ENCODE peak calls at places on chromosomes 3 and 15, in nine cellular contexts. A, W, O, S, C, H, L, M and F are unnamed samples.

GRCh38 chr15:44394062-44394461 is 33.4 kb upstream of the CTDSPL2 start:
- DNase-seq in A (peak), W (no peak), O (no peak), S (no peak), C (no peak), H (no peak), L (no peak), M (no peak), F (no peak)

GRCh38 chr15:59443341-59444081 is 5.5 kb downstream of the FAM81A start:
- DNase-seq in A (no peak), W (no peak), O (no peak), S (peak), C (no peak), H (no peak), L (no peak), M (no peak), F (no peak)

GRCh38 chr3:35932995-35933394 is 293.7 kb downstream of the ARPP21 start:
- DNase-seq in A (peak), W (no peak), O (no peak), S (no peak), C (no peak), H (peak), L (no peak), M (no peak), F (no peak)

GRCh38 chr15:94053626-94054025 is 177.7 kb upstream of the MCTP2 start:
- DNase-seq in A (no peak), W (no peak), O (no peak), S (no peak), C (no peak), H (no peak), L (no peak), M (no peak), F (no peak)

GRCh38 chr3:150227839-150228238 is 180.3 kb upstream of the TSC22D2 start:
- DNase-seq in A (peak), W (no peak), O (peak), S (peak), C (no peak), H (peak), L (no peak), M (no peak), F (no peak)

GRCh38 chr3:86162521-86162920 is 828.4 kb downstream of the VGLL3 start:
- DNase-seq in A (no peak), W (no peak), O (no peak), S (no peak), C (no peak), H (no peak), L (no peak), M (no peak), F (no peak)

GRCh38 chr3:53236112-53236841 is 19.5 kb downstream of the TKT start:
- DNase-seq in A (peak), W (no peak), O (peak), S (no peak), C (no peak), H (peak), L (no peak), M (peak), F (no peak)

GRCh38 chr3:195537995-195538394 is 5.1 kb downstream of the PPP1R2 start:
- DNase-seq in A (no peak), W (no peak), O (no peak), S (no peak), C (no peak), H (no peak), L (no peak), M (no peak), F (no peak)

GRCh38 chr15:77030928-77031375 is 36.0 kb downstream of the PSTPIP1 start:
- DNase-seq in A (no peak), W (no peak), O (peak), S (no peak), C (no peak), H (no peak), L (peak), M (peak), F (peak)

GRCh38 chr3:90052425-90052950 is 945.1 kb downstream of the EPHA3 start:
- DNase-seq in A (no peak), W (no peak), O (no peak), S (no peak), C (no peak), H (no peak), L (no peak), M (no peak), F (no peak)

GRCh38 chr15:88428053-88428452 is 39.1 kb downstream of the MRPL46 start:
- DNase-seq in A (no peak), W (no peak), O (no peak), S (no peak), C (peak), H (no peak), L (no peak), M (no peak), F (no peak)

GRCh38 chr15:90202929-90203328 is 1.8 kb downstream of the SEMA4B start:
- DNase-seq in A (no peak), W (no peak), O (no peak), S (no peak), C (no peak), H (no peak), L (no peak), M (no peak), F (no peak)

GRCh38 chr15:90201944-90202375 is 830 bp downstream of the SEMA4B start:
- DNase-seq in A (no peak), W (no peak), O (no peak), S (peak), C (no peak), H (no peak), L (no peak), M (peak), F (no peak)

GRCh38 chr15:90200534-90201139 is 493 bp upstream of the SEMA4B start:
- DNase-seq in A (no peak), W (no peak), O (no peak), S (no peak), C (no peak), H (no peak), L (no peak), M (no peak), F (no peak)

GRCh38 chr15:90203473-90203872 is 2.3 kb downstream of the SEMA4B start:
- DNase-seq in A (no peak), W (no peak), O (no peak), S (no peak), C (no peak), H (no peak), L (no peak), M (peak), F (no peak)

DNA sequence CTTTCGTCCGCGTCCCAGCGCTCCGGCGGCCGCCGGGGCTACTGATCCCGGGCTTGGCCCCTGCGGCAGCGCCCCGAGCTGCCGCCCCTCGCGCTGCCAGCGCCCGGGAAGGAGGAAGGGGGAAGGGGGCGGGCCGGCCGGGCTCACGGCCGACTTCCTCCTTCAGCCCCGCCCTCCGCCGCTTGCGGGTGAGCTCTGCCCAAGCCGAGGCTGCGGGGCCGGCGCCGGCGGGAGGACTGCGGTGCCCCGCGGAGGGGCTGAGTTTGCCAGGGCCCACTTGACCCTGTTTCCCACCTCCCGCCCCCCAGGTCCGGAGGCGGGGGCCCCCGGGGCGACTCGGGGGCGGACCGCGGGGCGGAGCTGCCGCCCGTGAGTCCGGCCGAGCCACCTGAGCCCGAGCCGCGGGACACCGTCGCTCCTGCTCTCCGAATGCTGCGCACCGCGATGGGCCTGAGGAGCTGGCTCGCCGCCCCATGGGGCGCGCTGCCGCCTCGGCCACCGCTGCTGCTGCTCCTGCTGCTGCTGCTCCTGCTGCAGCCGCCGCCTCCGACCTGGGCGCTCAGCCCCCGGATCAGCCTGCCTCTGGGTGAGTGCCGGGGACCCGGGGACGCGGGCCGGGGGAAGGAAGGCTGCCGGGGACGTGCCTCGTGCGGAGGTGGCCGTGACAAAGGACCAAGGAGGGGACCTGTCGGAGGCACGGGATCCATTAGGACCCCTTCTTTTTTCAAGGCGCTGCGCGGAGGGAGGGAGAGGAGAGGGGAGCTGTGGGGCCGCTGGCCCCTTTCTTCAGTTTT is at the start of gene SEMA4B:
- DNase-seq in A (peak), W (no peak), O (peak), S (peak), C (no peak), H (no peak), L (no peak), M (peak), F (no peak)
- TF ChIP-seq POLR2AphosphoS5 in A (peak), W (no peak), O (no peak), S (peak), C (peak), H (peak), L (no peak), M (peak), F (no peak)

GRCh38 chr15:67547836-67548531 is 5.5 kb downstream of the MAP2K5 start:
- DNase-seq in A (no peak), W (no peak), O (no peak), S (no peak), C (no peak), H (no peak), L (no peak), M (no peak), F (no peak)

GRCh38 chr15:67543348-67543718 is 830 bp downstream of the MAP2K5 start:
- DNase-seq in A (no peak), W (no peak), O (no peak), S (no peak), C (no peak), H (no peak), L (no peak), M (peak), F (no peak)

GRCh38 chr15:67547064-67547463 is 4.6 kb downstream of the MAP2K5 start:
- DNase-seq in A (no peak), W (no peak), O (no peak), S (no peak), C (no peak), H (no peak), L (no peak), M (no peak), F (no peak)

GRCh38 chr15:67544475-67544874 is 2.0 kb downstream of the MAP2K5 start:
- DNase-seq in A (no peak), W (no peak), O (no peak), S (no peak), C (no peak), H (no peak), L (no peak), M (no peak), F (no peak)

GRCh38 chr15:67545864-67546263 is 3.4 kb downstream of the MAP2K5 start:
- DNase-seq in A (no peak), W (no peak), O (no peak), S (no peak), C (peak), H (no peak), L (no peak), M (no peak), F (no peak)
- TF ChIP-seq POLR2AphosphoS5 in A (no peak), W (no peak), O (no peak), S (no peak), C (no peak), H (no peak), L (no peak), M (no peak), F (no peak)

GRCh38 chr3:42769477-42770131 is 3.4 kb downstream of the CCDC13 start:
- DNase-seq in A (no peak), W (peak), O (no peak), S (no peak), C (no peak), H (no peak), L (no peak), M (peak), F (no peak)

GRCh38 chr3:42773409-42773751 is 327 bp upstream of the CCDC13 start:
- DNase-seq in A (no peak), W (no peak), O (no peak), S (no peak), C (no peak), H (no peak), L (no peak), M (no peak), F (no peak)

GRCh38 chr3:42778644-42779043 is 5.6 kb upstream of the CCDC13 start:
- DNase-seq in A (no peak), W (no peak), O (no peak), S (no peak), C (no peak), H (no peak), L (no peak), M (no peak), F (no peak)

GRCh38 chr3:42771271-42771670 is 1.8 kb downstream of the CCDC13 start:
- DNase-seq in A (no peak), W (no peak), O (no peak), S (no peak), C (no peak), H (no peak), L (no peak), M (no peak), F (no peak)

DNA sequence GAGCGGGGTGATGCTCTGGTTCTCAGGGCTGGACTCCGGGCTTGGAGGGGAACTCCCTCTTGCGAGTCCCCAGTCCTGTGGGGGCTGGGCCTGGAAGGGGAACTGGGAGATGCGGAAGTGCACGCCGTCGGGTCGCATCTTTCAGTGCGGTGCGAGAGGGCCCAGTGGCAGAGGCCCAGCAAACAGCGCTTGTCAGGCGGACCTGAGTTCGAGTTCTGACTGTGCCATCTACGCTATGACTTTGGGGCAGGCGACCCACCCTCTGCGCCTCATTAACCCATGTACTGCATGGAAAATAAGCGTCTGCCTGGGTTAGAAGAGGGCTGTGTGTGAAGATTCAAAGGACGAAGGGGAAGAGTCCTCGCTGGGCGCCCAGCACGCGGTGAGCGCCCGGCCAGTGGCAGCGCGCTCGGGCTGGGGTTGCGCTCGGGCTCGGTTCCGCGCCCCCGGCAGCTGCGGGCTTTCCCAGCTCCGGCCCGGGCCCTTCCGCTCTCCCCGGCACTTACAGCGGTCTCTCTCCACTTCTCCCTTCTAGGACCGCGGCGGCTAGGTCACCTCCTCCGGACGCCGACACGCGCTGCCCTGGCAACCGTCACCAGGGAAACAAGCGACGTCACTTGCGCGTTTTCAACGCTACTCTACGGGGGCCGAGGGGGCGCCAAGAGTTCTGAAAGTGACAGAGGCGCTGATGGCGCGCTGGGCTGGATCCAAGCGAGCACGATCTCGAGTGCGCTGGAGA is at the start of gene CCDC13:
- DNase-seq in A (no peak), W (peak), O (peak), S (peak), C (peak), H (no peak), L (peak), M (peak), F (no peak)
- TF ChIP-seq POLR2AphosphoS5 in A (no peak), W (peak), O (peak), S (peak), C (peak), H (no peak), L (peak), M (peak), F (peak)

DNA sequence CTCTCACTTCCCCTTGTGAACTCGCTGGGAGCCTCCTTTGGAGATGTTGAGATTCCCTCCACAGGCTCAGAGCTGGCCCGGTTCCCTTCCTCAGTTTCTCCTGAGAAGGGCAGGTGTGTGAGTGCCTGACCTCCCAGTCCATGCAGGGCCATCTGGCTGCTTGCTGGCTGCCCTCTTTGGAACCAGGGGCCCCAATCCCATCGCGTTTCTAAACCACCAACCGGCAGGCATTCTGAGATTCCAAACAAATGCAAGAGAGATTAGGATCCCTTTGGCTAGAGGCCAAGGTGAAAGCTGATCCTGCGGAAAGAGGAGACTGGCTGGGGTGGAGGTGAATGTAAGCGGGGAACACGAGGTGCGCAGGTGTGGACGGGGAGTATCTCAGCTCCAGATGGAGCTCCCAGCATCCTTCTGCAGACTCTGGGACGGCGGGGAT is 2.9 kb upstream of the PRRT3 start:
- DNase-seq in A (peak), W (no peak), O (peak), S (peak), C (no peak), H (no peak), L (no peak), M (no peak), F (no peak)
- TF ChIP-seq POLR2AphosphoS5 in A (no peak), W (no peak), O (no peak), S (no peak), C (no peak), H (no peak), L (no peak), M (no peak), F (no peak)